ENCODE peak calls at places on chromosomes 16 and 17, in ten cellular contexts. J is adipocyte; L is endodermal cell; H is iPS DF 6.9; N is IMR-90; G is mesendoderm; P is PC-3; U is pancreas; A is CD8-positive, alpha-beta memory T cell; W is GM23248. O is an unnamed sample.
A peak's percentile ranks its signal among the peaks of the same experiment; 100 is the strongest.

GRCh38 chr17:20116683-20117309 is 107.6 kb downstream of the SPECC1 start:
- DNase-seq in J (peak; percentile 89), L (peak; percentile 86), H (no peak), N (peak; percentile 41), G (peak; percentile 67), P (peak; percentile 76), U (no peak), A (peak; percentile 34), W (peak; percentile 69), O (peak; percentile 9)

GRCh38 chr16:27108051-27108770 is 41.5 kb downstream of the C16orf82 start:
- DNase-seq in J (no peak), L (peak; percentile 43), H (no peak), N (no peak), G (no peak), P (no peak), U (no peak), A (no peak), W (no peak), O (no peak)

GRCh38 chr16:63553980-63554379 is 1517.7 kb upstream of the CDH8 start:
- DNase-seq in J (no peak), L (no peak), H (no peak), N (no peak), G (no peak), P (no peak), U (no peak), A (no peak), W (no peak), O (no peak)

GRCh38 chr17:43611230-43611969 is 50.3 kb downstream of the MEOX1 start:
- DNase-seq in J (no peak), L (no peak), H (no peak), N (no peak), G (peak; percentile 46), P (no peak), U (no peak), A (no peak), W (no peak), O (no peak)

GRCh38 chr17:81980752-81981239 is 3.4 kb downstream of the ASPSCR1 start:
- DNase-seq in J (no peak), L (no peak), H (no peak), N (no peak), G (no peak), P (no peak), U (no peak), A (no peak), W (no peak), O (no peak)

GRCh38 chr17:80081596-80081995 is 19.8 kb upstream of the GAA start:
- DNase-seq in J (no peak), L (no peak), H (no peak), N (no peak), G (no peak), P (no peak), U (no peak), A (no peak), W (no peak), O (no peak)

GRCh38 chr17:67477687-67478086 is 100.6 kb downstream of the PITPNC1 start:
- DNase-seq in J (peak; percentile 23), L (peak; percentile 45), H (no peak), N (peak; percentile 80), G (no peak), P (peak; percentile 88), U (no peak), A (peak; percentile 14), W (peak; percentile 85), O (peak; percentile 42)

GRCh38 chr16:86294535-86294934 is 215.8 kb upstream of the FOXF1 start:
- DNase-seq in J (no peak), L (no peak), H (no peak), N (peak; percentile 98), G (no peak), P (no peak), U (no peak), A (no peak), W (no peak), O (no peak)

GRCh38 chr17:75020331-75021110 is 8.1 kb downstream of the MRPL58 start:
- DNase-seq in J (no peak), L (no peak), H (no peak), N (no peak), G (no peak), P (no peak), U (no peak), A (no peak), W (no peak), O (no peak)

GRCh38 chr16:86575754-86576557 is 2.4 kb upstream of the FOXL1 start:
- DNase-seq in J (peak; percentile 53), L (peak; percentile 98), H (no peak), N (peak; percentile 97), G (peak; percentile 97), P (peak; percentile 94), U (peak; percentile 60), A (no peak), W (peak; percentile 98), O (peak; percentile 95)

GRCh38 chr17:10125761-10126553 is 72.4 kb downstream of the GAS7 start:
- DNase-seq in J (peak; percentile 63), L (peak; percentile 69), H (no peak), N (peak; percentile 49), G (peak; percentile 75), P (no peak), U (no peak), A (no peak), W (peak; percentile 54), O (no peak)

GRCh38 chr17:1762906-1763829 is 1.3 kb downstream of the SERPINF1 start:
- DNase-seq in J (peak; percentile 82), L (peak; percentile 80), H (no peak), N (peak; percentile 74), G (no peak), P (no peak), U (no peak), A (no peak), W (peak; percentile 81), O (peak; percentile 29)

GRCh38 chr16:23014592-23014991 is 134.7 kb downstream of the USP31 start:
- DNase-seq in J (no peak), L (no peak), H (no peak), N (peak; percentile 2), G (peak; percentile 7), P (no peak), U (no peak), A (no peak), W (peak; percentile 5), O (no peak)

GRCh38 chr17:43169561-43170139 is 1.4 kb upstream of the NBR1 start:
- DNase-seq in J (peak; percentile 73), L (peak; percentile 78), H (no peak), N (peak; percentile 26), G (peak; percentile 62), P (peak; percentile 7), U (peak; percentile 51), A (no peak), W (peak; percentile 83), O (peak; percentile 35)

GRCh38 chr17:71402661-71403141 is 718.1 kb upstream of the SOX9 start:
- DNase-seq in J (no peak), L (no peak), H (no peak), N (no peak), G (no peak), P (peak; percentile 92), U (no peak), A (no peak), W (no peak), O (no peak)

GRCh38 chr17:36941265-36942021 is 4.2 kb downstream of the LHX1 start:
- DNase-seq in J (no peak), L (peak; percentile 81), H (no peak), N (no peak), G (no peak), P (no peak), U (no peak), A (no peak), W (no peak), O (no peak)

GRCh38 chr17:16448490-16448889 is 33.1 kb downstream of the TRPV2 start:
- DNase-seq in J (no peak), L (no peak), H (no peak), N (no peak), G (no peak), P (peak; percentile 32), U (no peak), A (no peak), W (peak; percentile 26), O (no peak)

GRCh38 chr17:7394452-7395191 is at the start of gene PLSCR3:
- DNase-seq in J (peak; percentile 91), L (peak; percentile 97), H (no peak), N (peak; percentile 84), G (peak; percentile 85), P (peak; percentile 76), U (peak; percentile 90), A (peak; percentile 76), W (peak; percentile 94), O (peak; percentile 87)
- H3K4me3 ChIP-seq in J (peak within 1 kb of the TSS; percentile 91), L (peak within 1 kb of the TSS; percentile 85), H (peak within 1 kb of the TSS; percentile 79), N (peak within 1 kb of the TSS; percentile 70), G (peak within 1 kb of the TSS; percentile 54), P (peak within 1 kb of the TSS; percentile 91), U (peak within 1 kb of the TSS; percentile 73), A (peak within 1 kb of the TSS; percentile 88), W (peak within 1 kb of the TSS; percentile 91), O (peak within 1 kb of the TSS; percentile 67)

GRCh38 chr16:70480127-70481105 is 26.0 kb downstream of the FCSK start:
- DNase-seq in J (no peak), L (no peak), H (no peak), N (no peak), G (no peak), P (no peak), U (no peak), A (no peak), W (no peak), O (peak; percentile 22)
- H3K36me3 ChIP-seq in J (peaks cover 48% of the 10 kb centered on the region), L (peaks cover 40% of the 10 kb centered on the region), H (peaks cover 18% of the 10 kb centered on the region), N (peaks cover 54% of the 10 kb centered on the region), G (no peaks in the 10 kb centered on the region), P (peaks cover 4% of the 10 kb centered on the region), U (peaks cover 3% of the 10 kb centered on the region), A (peaks cover 11% of the 10 kb centered on the region), W (no peaks in the 10 kb centered on the region), O (peaks cover 5% of the 10 kb centered on the region)

DNA sequence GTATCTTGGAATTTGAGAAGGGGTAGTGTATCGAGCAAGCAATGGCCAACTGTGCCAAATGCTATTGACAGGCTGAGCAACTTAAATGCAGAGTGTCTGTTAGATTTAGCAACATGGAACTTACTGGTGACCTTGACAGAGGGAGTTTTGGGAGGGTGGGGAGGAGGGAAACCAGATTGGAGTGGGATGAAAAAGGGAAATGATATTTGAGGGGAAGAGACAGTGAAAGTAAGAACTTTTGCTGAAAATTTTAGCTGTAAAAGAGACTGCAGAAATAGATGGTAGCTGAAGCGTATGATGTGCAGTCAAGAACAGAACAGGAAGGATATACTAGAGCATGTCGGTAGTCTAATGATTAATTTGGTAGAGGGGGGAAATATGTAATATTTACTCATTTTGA is 1.2 kb downstream of the LRRC36 start:
- DNase-seq in J (no peak), L (no peak), H (no peak), N (no peak), G (no peak), P (no peak), U (no peak), A (no peak), W (no peak), O (no peak)
- H3K4me3 ChIP-seq in J (no peak overlapping the region), L (peak overlapping the region; percentile 70), H (no peak overlapping the region), N (no peak overlapping the region), G (no peak overlapping the region), P (no peak overlapping the region), U (no peak overlapping the region), A (no peak overlapping the region), W (no peak overlapping the region), O (no peak overlapping the region)

GRCh38 chr16:1690810-1691209 is 12.7 kb downstream of the JPT2 start:
- DNase-seq in J (no peak), L (no peak), H (no peak), N (no peak), G (no peak), P (no peak), U (no peak), A (no peak), W (no peak), O (no peak)
- H3K36me3 ChIP-seq in J (peaks cover 48% of the 10 kb centered on the region), L (peaks cover 94% of the 10 kb centered on the region), H (peaks cover 31% of the 10 kb centered on the region), N (peaks cover 36% of the 10 kb centered on the region), G (peaks cover 15% of the 10 kb centered on the region), P (peaks cover 54% of the 10 kb centered on the region), U (peaks cover 13% of the 10 kb centered on the region), A (peaks cover 45% of the 10 kb centered on the region), W (peaks cover 45% of the 10 kb centered on the region), O (peaks cover 85% of the 10 kb centered on the region)

GRCh38 chr17:5500804-5501391 is 14.5 kb downstream of the MIS12 start:
- DNase-seq in J (peak; percentile 99), L (peak; percentile 100), H (peak; percentile 78), N (peak; percentile 94), G (peak; percentile 98), P (peak; percentile 54), U (peak; percentile 61), A (peak; percentile 70), W (peak; percentile 97), O (peak; percentile 80)
- H3K4me3 ChIP-seq in J (peak overlapping the region; percentile 76), L (peak overlapping the region; percentile 78), H (peak overlapping the region; percentile 56), N (peak overlapping the region; percentile 91), G (peak overlapping the region; percentile 22), P (peak overlapping the region; percentile 66), U (peak overlapping the region; percentile 12), A (peak overlapping the region; percentile 47), W (peak overlapping the region; percentile 78), O (peak overlapping the region; percentile 50)